ENCODE peak calls at places on chromosomes 11 and 22, in five cellular contexts. One of them, this sample, is unnamed.

GRCh38 chr11:65384301-65384889 is 1.9 kb upstream of the SLC25A45 start:
- DNase-seq in heart right ventricle: no peak
- DNase-seq in tibial nerve: no peak
- DNase-seq in fibroblast of mammary gland: peak
- DNase-seq in cardiac fibroblast: peak
- DNase-seq in this sample: no peak

GRCh38 chr11:96203567-96204365 is 139.2 kb downstream of the MAML2 start:
- DNase-seq in heart right ventricle: no peak
- DNase-seq in tibial nerve: no peak
- DNase-seq in fibroblast of mammary gland: no peak
- DNase-seq in cardiac fibroblast: no peak
- DNase-seq in this sample: no peak

GRCh38 chr22:49488943-49489342 is 338.7 kb downstream of the BRD1 start:
- DNase-seq in heart right ventricle: no peak
- DNase-seq in tibial nerve: no peak
- DNase-seq in fibroblast of mammary gland: no peak
- DNase-seq in cardiac fibroblast: no peak
- DNase-seq in this sample: no peak

GRCh38 chr11:87859583-87859982 is 315.7 kb downstream of the RAB38 start:
- DNase-seq in heart right ventricle: no peak
- DNase-seq in tibial nerve: no peak
- DNase-seq in fibroblast of mammary gland: no peak
- DNase-seq in cardiac fibroblast: peak
- DNase-seq in this sample: no peak

GRCh38 chr22:33919591-33920501 is at the start of gene LARGE1:
- DNase-seq in heart right ventricle: peak
- DNase-seq in tibial nerve: peak
- DNase-seq in fibroblast of mammary gland: no peak
- DNase-seq in cardiac fibroblast: peak
- DNase-seq in this sample: no peak

GRCh38 chr22:20565079-20565734 is 57.8 kb downstream of the MED15 start:
- DNase-seq in heart right ventricle: no peak
- DNase-seq in tibial nerve: no peak
- DNase-seq in fibroblast of mammary gland: peak
- DNase-seq in cardiac fibroblast: no peak
- DNase-seq in this sample: no peak

GRCh38 chr11:117492578-117493251 is 165.1 kb downstream of the CEP164 start:
- DNase-seq in heart right ventricle: no peak
- DNase-seq in tibial nerve: no peak
- DNase-seq in fibroblast of mammary gland: no peak
- DNase-seq in cardiac fibroblast: no peak
- DNase-seq in this sample: no peak

GRCh38 chr11:67022961-67023956 is at the start of gene SYT12:
- DNase-seq in heart right ventricle: no peak
- DNase-seq in tibial nerve: no peak
- DNase-seq in fibroblast of mammary gland: no peak
- DNase-seq in cardiac fibroblast: no peak
- DNase-seq in this sample: no peak

GRCh38 chr11:33701831-33702230 is 1.2 kb upstream of the C11orf91 start:
- DNase-seq in heart right ventricle: peak
- DNase-seq in tibial nerve: no peak
- DNase-seq in fibroblast of mammary gland: peak
- DNase-seq in cardiac fibroblast: peak
- DNase-seq in this sample: no peak

GRCh38 chr11:93940395-93940794 is 80.8 kb upstream of the HEPHL1 start:
- DNase-seq in heart right ventricle: no peak
- DNase-seq in tibial nerve: no peak
- DNase-seq in fibroblast of mammary gland: no peak
- DNase-seq in cardiac fibroblast: no peak
- DNase-seq in this sample: no peak

GRCh38 chr11:10920875-10921274 is 63.0 kb upstream of the ZBED5 start:
- DNase-seq in heart right ventricle: no peak
- DNase-seq in tibial nerve: no peak
- DNase-seq in fibroblast of mammary gland: no peak
- DNase-seq in cardiac fibroblast: no peak
- DNase-seq in this sample: no peak

GRCh38 chr22:45903355-45904149 is 73.4 kb downstream of the WNT7B start:
- DNase-seq in heart right ventricle: no peak
- DNase-seq in tibial nerve: no peak
- DNase-seq in fibroblast of mammary gland: peak
- DNase-seq in cardiac fibroblast: peak
- DNase-seq in this sample: peak

GRCh38 chr11:128725630-128726461 is 32.0 kb downstream of the FLI1 start:
- DNase-seq in heart right ventricle: peak
- DNase-seq in tibial nerve: no peak
- DNase-seq in fibroblast of mammary gland: no peak
- DNase-seq in cardiac fibroblast: peak
- DNase-seq in this sample: peak

GRCh38 chr11:63508009-63508408 is 2.1 kb downstream of the LGALS12 start:
- DNase-seq in heart right ventricle: peak
- DNase-seq in tibial nerve: no peak
- DNase-seq in fibroblast of mammary gland: peak
- DNase-seq in cardiac fibroblast: peak
- DNase-seq in this sample: no peak

GRCh38 chr11:19735512-19735911 is 22.9 kb downstream of the NAV2 start:
- DNase-seq in heart right ventricle: no peak
- DNase-seq in tibial nerve: no peak
- DNase-seq in fibroblast of mammary gland: peak
- DNase-seq in cardiac fibroblast: peak
- DNase-seq in this sample: no peak

GRCh38 chr11:126544311-126545056 is 189.0 kb downstream of the ST3GAL4 start:
- DNase-seq in heart right ventricle: no peak
- DNase-seq in tibial nerve: no peak
- DNase-seq in fibroblast of mammary gland: peak
- DNase-seq in cardiac fibroblast: peak
- DNase-seq in this sample: no peak

GRCh38 chr11:13972033-13972910 is 9.7 kb downstream of the SPON1 start:
- DNase-seq in heart right ventricle: no peak
- DNase-seq in tibial nerve: no peak
- DNase-seq in fibroblast of mammary gland: peak
- DNase-seq in cardiac fibroblast: peak
- DNase-seq in this sample: no peak

GRCh38 chr22:43828711-43829447 is 16.8 kb upstream of the EFCAB6 start:
- DNase-seq in heart right ventricle: peak
- DNase-seq in tibial nerve: peak
- DNase-seq in fibroblast of mammary gland: peak
- DNase-seq in cardiac fibroblast: peak
- DNase-seq in this sample: no peak

GRCh38 chr11:19632435-19632834 is 80.2 kb upstream of the NAV2 start:
- DNase-seq in heart right ventricle: no peak
- DNase-seq in tibial nerve: no peak
- DNase-seq in fibroblast of mammary gland: peak
- DNase-seq in cardiac fibroblast: peak
- DNase-seq in this sample: peak

GRCh38 chr22:31173386-31174145 is 13.6 kb downstream of the RNF185 start:
- DNase-seq in heart right ventricle: no peak
- DNase-seq in tibial nerve: no peak
- DNase-seq in fibroblast of mammary gland: peak
- DNase-seq in cardiac fibroblast: peak
- DNase-seq in this sample: peak

GRCh38 chr11:133508448-133508847 is 23.9 kb downstream of the OPCML start:
- DNase-seq in heart right ventricle: peak
- DNase-seq in tibial nerve: no peak
- DNase-seq in fibroblast of mammary gland: no peak
- DNase-seq in cardiac fibroblast: no peak
- DNase-seq in this sample: no peak

DNA sequence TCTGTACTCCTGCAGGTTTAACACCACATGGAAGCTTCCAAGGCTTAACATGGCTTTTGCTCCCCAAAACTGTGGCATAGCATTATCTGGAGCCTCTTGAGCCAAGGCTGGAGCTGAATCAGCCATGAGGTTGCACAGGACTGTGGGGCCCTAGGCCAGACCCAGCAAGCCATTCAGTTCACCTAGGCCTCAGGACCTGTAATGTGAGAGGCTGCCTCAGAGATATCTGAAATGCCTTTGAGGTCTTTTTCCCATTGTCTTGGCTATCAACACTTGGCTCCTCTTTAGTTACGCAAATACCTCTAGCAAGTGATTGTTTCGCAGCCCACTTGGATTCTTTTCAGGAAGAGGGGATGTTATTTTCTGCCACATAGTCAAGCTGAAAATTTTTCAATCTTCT is 72.0 kb downstream of the VPREB1 start:
- DNase-seq in heart right ventricle: no peak
- DNase-seq in tibial nerve: no peak
- DNase-seq in fibroblast of mammary gland: no peak
- DNase-seq in cardiac fibroblast: no peak
- DNase-seq in this sample: no peak
- H3K4me3 ChIP-seq in heart right ventricle: no peak
- H3K4me3 ChIP-seq in tibial nerve: no peak
- H3K4me3 ChIP-seq in fibroblast of mammary gland: no peak
- H3K4me3 ChIP-seq in cardiac fibroblast: no peak
- H3K4me3 ChIP-seq in this sample: no peak

GRCh38 chr22:47136050-47136449 is 373.6 kb downstream of the TBC1D22A start:
- DNase-seq in heart right ventricle: no peak
- DNase-seq in tibial nerve: no peak
- DNase-seq in fibroblast of mammary gland: no peak
- DNase-seq in cardiac fibroblast: no peak
- DNase-seq in this sample: no peak
- TF ChIP-seq CTCF in heart right ventricle: no peak
- TF ChIP-seq CTCF in tibial nerve: no peak
- TF ChIP-seq CTCF in fibroblast of mammary gland: no peak
- TF ChIP-seq CTCF in cardiac fibroblast: no peak
- TF ChIP-seq CTCF in this sample: no peak

GRCh38 chr11:61869636-61870428 is 21.5 kb downstream of the FADS3 start:
- DNase-seq in heart right ventricle: no peak
- DNase-seq in tibial nerve: no peak
- DNase-seq in fibroblast of mammary gland: no peak
- DNase-seq in cardiac fibroblast: no peak
- DNase-seq in this sample: no peak

GRCh38 chr11:61871158-61871597 is 20.2 kb downstream of the FADS3 start:
- DNase-seq in heart right ventricle: peak
- DNase-seq in tibial nerve: peak
- DNase-seq in fibroblast of mammary gland: peak
- DNase-seq in cardiac fibroblast: peak
- DNase-seq in this sample: peak

GRCh38 chr11:61866958-61867343 is 24.4 kb downstream of the FADS3 start:
- DNase-seq in heart right ventricle: no peak
- DNase-seq in tibial nerve: no peak
- DNase-seq in fibroblast of mammary gland: no peak
- DNase-seq in cardiac fibroblast: no peak
- DNase-seq in this sample: no peak

GRCh38 chr11:61870429-61871039 is 20.8 kb downstream of the FADS3 start:
- DNase-seq in heart right ventricle: no peak
- DNase-seq in tibial nerve: no peak
- DNase-seq in fibroblast of mammary gland: peak
- DNase-seq in cardiac fibroblast: peak
- DNase-seq in this sample: no peak

GRCh38 chr11:61868601-61869476 is 22.5 kb downstream of the FADS3 start:
- DNase-seq in heart right ventricle: no peak
- DNase-seq in tibial nerve: no peak
- DNase-seq in fibroblast of mammary gland: no peak
- DNase-seq in cardiac fibroblast: no peak
- DNase-seq in this sample: no peak
- H3K4me3 ChIP-seq in heart right ventricle: no peak
- H3K4me3 ChIP-seq in tibial nerve: no peak
- H3K4me3 ChIP-seq in fibroblast of mammary gland: no peak
- H3K4me3 ChIP-seq in cardiac fibroblast: no peak
- H3K4me3 ChIP-seq in this sample: no peak

GRCh38 chr11:43924112-43924855 is 18.2 kb upstream of the C11orf96 start:
- DNase-seq in heart right ventricle: no peak
- DNase-seq in tibial nerve: no peak
- DNase-seq in fibroblast of mammary gland: no peak
- DNase-seq in cardiac fibroblast: no peak
- DNase-seq in this sample: no peak
- TF ChIP-seq CTCF in heart right ventricle: no peak
- TF ChIP-seq CTCF in tibial nerve: no peak
- TF ChIP-seq CTCF in fibroblast of mammary gland: no peak
- TF ChIP-seq CTCF in cardiac fibroblast: peak
- TF ChIP-seq CTCF in this sample: no peak

GRCh38 chr11:72226701-72227100 is 2.1 kb downstream of the INPPL1 start:
- DNase-seq in heart right ventricle: no peak
- DNase-seq in tibial nerve: no peak
- DNase-seq in fibroblast of mammary gland: no peak
- DNase-seq in cardiac fibroblast: no peak
- DNase-seq in this sample: no peak
- H3K4me3 ChIP-seq in heart right ventricle: no peak
- H3K4me3 ChIP-seq in tibial nerve: no peak
- H3K4me3 ChIP-seq in fibroblast of mammary gland: no peak
- H3K4me3 ChIP-seq in cardiac fibroblast: no peak
- H3K4me3 ChIP-seq in this sample: no peak

GRCh38 chr11:58742981-58743880 is 11.5 kb upstream of the GLYAT start:
- DNase-seq in heart right ventricle: no peak
- DNase-seq in tibial nerve: no peak
- DNase-seq in fibroblast of mammary gland: no peak
- DNase-seq in cardiac fibroblast: no peak
- DNase-seq in this sample: no peak
- TF ChIP-seq CTCF in heart right ventricle: no peak
- TF ChIP-seq CTCF in tibial nerve: no peak
- TF ChIP-seq CTCF in fibroblast of mammary gland: peak
- TF ChIP-seq CTCF in cardiac fibroblast: no peak
- TF ChIP-seq CTCF in this sample: peak

DNA sequence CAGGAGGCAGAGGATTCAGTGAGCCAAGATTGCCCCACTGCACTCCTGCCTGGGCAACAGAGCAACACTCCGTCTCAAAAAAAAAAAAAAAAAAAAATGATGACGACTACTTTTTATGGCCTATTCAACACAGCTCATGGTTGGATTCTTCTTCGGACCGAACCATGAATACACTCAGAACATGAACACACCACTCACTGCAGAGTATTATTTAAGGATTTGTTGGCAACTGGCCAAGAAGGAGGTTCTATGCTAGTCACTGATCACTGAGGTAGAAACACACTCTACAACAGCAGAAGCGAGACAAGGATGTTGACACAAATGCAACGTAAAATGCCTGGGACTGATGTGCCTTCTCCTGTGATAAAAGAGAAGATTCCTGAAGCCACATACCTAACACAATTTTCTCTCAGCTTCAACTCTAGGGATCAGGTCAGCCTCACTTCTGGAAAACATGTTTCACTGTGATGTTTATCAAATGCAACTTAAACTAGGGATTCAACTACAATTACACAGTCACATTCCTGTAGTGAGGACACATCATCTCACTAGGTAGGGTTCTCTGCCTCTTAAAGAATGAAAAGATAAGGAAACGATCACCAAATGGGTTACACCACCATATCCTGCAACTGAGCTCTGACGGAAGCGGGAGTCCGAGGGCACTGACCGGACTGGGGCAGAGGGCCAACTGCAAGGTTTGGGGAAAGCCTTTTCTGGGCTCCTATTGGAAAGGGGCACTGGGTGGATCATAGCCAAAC is 82.5 kb downstream of the SGSM3 start:
- DNase-seq in heart right ventricle: no peak
- DNase-seq in tibial nerve: no peak
- DNase-seq in fibroblast of mammary gland: no peak
- DNase-seq in cardiac fibroblast: no peak
- DNase-seq in this sample: no peak
- H3K4me3 ChIP-seq in heart right ventricle: no peak
- H3K4me3 ChIP-seq in tibial nerve: no peak
- H3K4me3 ChIP-seq in fibroblast of mammary gland: no peak
- H3K4me3 ChIP-seq in cardiac fibroblast: no peak
- H3K4me3 ChIP-seq in this sample: no peak

This sample was measured in AG09309.